ENCODE peak calls at places on chromosome 14, in eight cellular contexts. K, B, R, L, D, A, Q and Z are unnamed samples.
A peak's percentile ranks its signal among the peaks of the same experiment; 100 is the strongest.

GRCh38 chr14:22320353-22320733 is 268.7 kb downstream of the DAD1 start:
- DNase-seq in Q (no peak), B (no peak), L (no peak), D (no peak), A (no peak), K (no peak), R (no peak), Z (no peak)

GRCh38 chr14:77142289-77142814 is 761 bp upstream of the ZDHHC22 start:
- DNase-seq in K (no peak), R (no peak), Q (no peak), B (no peak), L (no peak), A (no peak), D (no peak), Z (no peak)

GRCh38 chr14:31229009-31229408 is 21.4 kb upstream of the HECTD1 start:
- DNase-seq in K (no peak), A (no peak), D (no peak), B (no peak), Q (no peak), R (no peak), L (no peak), Z (no peak)

GRCh38 chr14:95222870-95223398 is 65.6 kb upstream of the DICER1 start:
- DNase-seq in B (peak; percentile 21), D (no peak), L (no peak), R (no peak), A (no peak), K (no peak), Q (no peak), Z (no peak)

GRCh38 chr14:50237448-50237847 is 6.1 kb upstream of the SOS2 start:
- DNase-seq in Q (no peak), A (no peak), L (no peak), K (no peak), B (no peak), D (no peak), R (no peak), Z (no peak)

GRCh38 chr14:100664841-100665425 is 61.8 kb upstream of the DLK1 start:
- DNase-seq in Q (no peak), A (peak; percentile 37), R (no peak), K (no peak), B (no peak), D (no peak), L (no peak), Z (no peak)

GRCh38 chr14:59303216-59303615 is 114.7 kb downstream of the DAAM1 start:
- DNase-seq in D (no peak), Q (no peak), R (no peak), L (no peak), B (no peak), K (no peak), A (no peak), Z (no peak)

GRCh38 chr14:23299558-23299957 is 3.1 kb downstream of the PPP1R3E start:
- DNase-seq in R (no peak), K (no peak), A (peak; percentile 27), L (no peak), Q (peak; percentile 7), D (no peak), B (peak; percentile 87), Z (no peak)

GRCh38 chr14:78959674-78960264 is 789.6 kb downstream of the NRXN3 start:
- DNase-seq in R (peak; percentile 40), A (peak; percentile 80), Q (peak; percentile 43), L (peak; percentile 49), K (peak; percentile 54), B (peak; percentile 49), D (peak; percentile 9), Z (peak; percentile 19)

GRCh38 chr14:71290960-71291466 is 383.8 kb downstream of the PCNX1 start:
- DNase-seq in D (peak; percentile 12), K (peak; percentile 35), R (peak; percentile 76), L (no peak), B (peak; percentile 31), Q (peak; percentile 12), A (peak; percentile 60), Z (peak; percentile 26)

GRCh38 chr14:35107866-35108265 is 13.9 kb downstream of the PPP2R3C start:
- DNase-seq in R (no peak), A (no peak), Q (no peak), B (no peak), D (no peak), K (no peak), L (no peak), Z (no peak)

GRCh38 chr14:100546051-100546443 is 41.2 kb downstream of the BEGAIN start:
- DNase-seq in Q (no peak), A (peak; percentile 86), B (no peak), K (no peak), L (no peak), R (no peak), D (no peak), Z (no peak)

GRCh38 chr14:32559048-32559447 is 229.9 kb downstream of the AKAP6 start:
- DNase-seq in A (peak; percentile 25), L (no peak), K (no peak), D (no peak), R (no peak), B (no peak), Q (no peak), Z (no peak)

GRCh38 chr14:69716483-69717187 is 50.3 kb upstream of the SRSF5 start:
- DNase-seq in D (peak; percentile 20), A (peak; percentile 78), K (no peak), L (no peak), B (no peak), Q (no peak), R (peak; percentile 71), Z (no peak)

GRCh38 chr14:39219075-39219499 is 14.6 kb upstream of the MIA2 start:
- DNase-seq in D (no peak), L (no peak), K (no peak), A (peak; percentile 37), Q (no peak), B (peak; percentile 83), R (no peak), Z (no peak)

GRCh38 chr14:49621114-49621881 is 699 bp downstream of the MGAT2 start:
- DNase-seq in Q (peak; percentile 67), B (no peak), L (peak; percentile 57), D (peak; percentile 47), K (peak; percentile 83), R (peak; percentile 62), A (peak; percentile 50), Z (no peak)

GRCh38 chr14:54564799-54565235 is 2.1 kb upstream of the SAMD4A start:
- DNase-seq in A (peak; percentile 45), R (no peak), B (peak; percentile 13), L (no peak), Q (no peak), K (no peak), D (no peak), Z (no peak)